ENCODE peak calls at places on chromosomes 12 and 14, in four cellular contexts. P is cardiac fibroblast, R is anterior cingulate cortex, D is activated T-cell treated with anti-CD3 and anti-CD28 coated beads for 4 hours. A is an unnamed sample.

GRCh38 chr14:27370775-27371174 is 772.9 kb upstream of the NOVA1 start:
- DNase-seq in P (no peak), R (no peak), D (no peak), A (no peak)

GRCh38 chr14:70885343-70886014 is 21.8 kb upstream of the PCNX1 start:
- DNase-seq in P (no peak), R (no peak), D (no peak), A (no peak)

GRCh38 chr12:68785358-68785757 is 22.6 kb upstream of the MDM2 start:
- DNase-seq in P (peak), R (no peak), D (no peak), A (no peak)

GRCh38 chr12:63967781-63968180 is 123.3 kb downstream of the SRGAP1 start:
- DNase-seq in P (no peak), R (no peak), D (no peak), A (no peak)

GRCh38 chr12:54426690-54427089 is 7.6 kb upstream of the ITGA5 start:
- DNase-seq in P (no peak), R (no peak), D (no peak), A (no peak)

GRCh38 chr14:63960926-63961567 is 108.2 kb downstream of the SYNE2 start:
- DNase-seq in P (peak), R (no peak), D (no peak), A (no peak)

GRCh38 chr12:88035271-88035906 is 6.2 kb upstream of the C12orf50 start:
- DNase-seq in P (peak), R (peak), D (peak), A (peak)

GRCh38 chr12:41993283-41993682 is 151.4 kb downstream of the GXYLT1 start:
- DNase-seq in P (no peak), R (no peak), D (no peak), A (no peak)

GRCh38 chr12:97109441-97109840 is 202.4 kb downstream of the NEDD1 start:
- DNase-seq in P (no peak), R (no peak), D (no peak), A (no peak)

GRCh38 chr14:91299483-91300115 is 55.1 kb upstream of the GPR68 start:
- DNase-seq in P (no peak), R (no peak), D (no peak), A (no peak)

GRCh38 chr12:54497883-54498282 is 331 bp downstream of the NCKAP1L start:
- DNase-seq in P (no peak), R (no peak), D (no peak), A (no peak)

GRCh38 chr12:115351513-115352077 is 667.6 kb upstream of the TBX3 start:
- DNase-seq in P (peak), R (no peak), D (no peak), A (no peak)

GRCh38 chr12:79069009-79069408 is 204.4 kb downstream of the SYT1 start:
- DNase-seq in P (no peak), R (no peak), D (no peak), A (no peak)

GRCh38 chr12:13075114-13075471 is 28.4 kb downstream of the GSG1 start:
- DNase-seq in P (peak), R (no peak), D (no peak), A (no peak)

GRCh38 chr12:53067074-53067992 is 11.9 kb downstream of the SPRYD3 start:
- DNase-seq in P (no peak), R (no peak), D (no peak), A (no peak)

GRCh38 chr12:7450667-7451066 is 6.7 kb upstream of the CD163L1 start:
- DNase-seq in P (no peak), R (no peak), D (no peak), A (no peak)

GRCh38 chr14:56216631-56217379 is 98.6 kb downstream of the PELI2 start:
- DNase-seq in P (peak), R (no peak), D (no peak), A (peak)

GRCh38 chr12:72053604-72054003 is 115.0 kb downstream of the TPH2 start:
- DNase-seq in P (no peak), R (no peak), D (no peak), A (no peak)

A was measured in cerebellum.